ENCODE peak calls at places on chromosomes 6 and 20, in six cellular contexts. R, Q, G, H, N and K are unnamed samples.

GRCh38 chr6:134166529-134167221 is 114.3 kb upstream of the SLC2A12 start:
- DNase-seq in H (no peak), N (no peak), Q (no peak), R (no peak), G (no peak), K (no peak)

GRCh38 chr6:43170452-43171283 is at the start of gene SRF:
- DNase-seq in R (peak), Q (peak), G (peak), N (peak), H (peak), K (peak)

GRCh38 chr6:72035483-72035882 is 149.1 kb downstream of the RIMS1 start:
- DNase-seq in H (no peak), R (no peak), N (no peak), Q (no peak), G (no peak), K (no peak)

GRCh38 chr6:79546186-79546585 is 9.0 kb upstream of the LCA5 start:
- DNase-seq in H (no peak), R (no peak), N (no peak), Q (no peak), G (no peak), K (no peak)

GRCh38 chr6:169592558-169592957 is 109.3 kb downstream of the WDR27 start:
- DNase-seq in G (no peak), H (peak), Q (no peak), R (no peak), N (no peak), K (no peak)

GRCh38 chr6:157317129-157317814 is 6.0 kb downstream of the TMEM242 start:
- DNase-seq in G (no peak), Q (no peak), N (peak), R (no peak), H (peak), K (no peak)

GRCh38 chr6:20223119-20223518 is 10.8 kb upstream of the MBOAT1 start:
- DNase-seq in Q (no peak), R (no peak), G (no peak), H (no peak), N (no peak), K (no peak)

GRCh38 chr6:27547157-27548075 is 74.5 kb upstream of the ZNF184 start:
- DNase-seq in R (no peak), H (peak), N (no peak), G (no peak), Q (no peak), K (no peak)

GRCh38 chr6:53391170-53391569 is 42.4 kb upstream of the ELOVL5 start:
- DNase-seq in Q (no peak), N (no peak), G (no peak), R (no peak), H (no peak), K (no peak)

GRCh38 chr6:84791233-84791632 is 26.8 kb upstream of the TBX18 start:
- DNase-seq in R (no peak), H (no peak), Q (no peak), N (no peak), G (no peak), K (no peak)

GRCh38 chr6:68233623-68234022 is 401.5 kb upstream of the ADGRB3 start:
- DNase-seq in G (no peak), R (no peak), Q (no peak), N (no peak), H (no peak), K (no peak)

GRCh38 chr6:53432318-53433161 is 83.8 kb upstream of the ELOVL5 start:
- DNase-seq in Q (no peak), G (no peak), N (no peak), H (peak), R (no peak), K (no peak)

GRCh38 chr6:36874016-36874442 is 574 bp downstream of the PPIL1 start:
- DNase-seq in G (no peak), R (no peak), Q (no peak), H (no peak), N (no peak), K (no peak)

GRCh38 chr20:63054103-63054474 is 47.3 kb upstream of the BHLHE23 start:
- DNase-seq in N (no peak), H (no peak), G (no peak), R (peak), Q (no peak), K (peak)

GRCh38 chr20:40502431-40502992 is 186.5 kb downstream of the MAFB start:
- DNase-seq in N (no peak), H (no peak), Q (no peak), G (no peak), R (no peak), K (no peak)

GRCh38 chr20:36819662-36820061 is 46.1 kb upstream of the DSN1 start:
- DNase-seq in G (no peak), Q (no peak), R (no peak), N (no peak), H (no peak), K (no peak)
- H3K27ac ChIP-seq in G (peak), Q (no peak), R (no peak), N (no peak), H (no peak), K (peak)

DNA sequence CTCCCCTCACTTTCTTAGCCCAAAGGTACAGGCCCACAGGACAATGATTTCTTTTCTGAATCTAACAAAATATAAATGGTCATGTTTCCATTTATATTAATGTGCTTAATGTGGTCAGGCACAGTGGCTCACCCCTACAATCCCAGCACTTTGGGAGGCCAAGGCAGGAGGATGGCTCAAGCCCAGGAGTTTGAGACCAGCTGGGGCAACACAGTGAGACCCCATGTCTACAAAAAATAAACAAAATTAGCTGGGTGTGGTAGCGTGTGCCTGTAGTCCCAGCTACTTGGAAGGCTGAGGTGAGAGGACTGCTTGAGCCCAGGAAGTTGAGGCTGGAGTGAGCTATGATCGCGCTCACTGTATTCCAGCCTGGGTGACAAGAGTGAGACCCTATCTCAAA is 77.2 kb upstream of the TULP1 start:
- DNase-seq in H (no peak), G (no peak), R (no peak), N (no peak), Q (no peak), K (no peak)
- H3K27ac ChIP-seq in H (no peak), G (peak), R (peak), N (peak), Q (no peak), K (peak)

GRCh38 chr6:128498244-128498643 is 22.2 kb downstream of the PTPRK start:
- DNase-seq in H (no peak), R (no peak), Q (no peak), G (no peak), N (no peak), K (no peak)

GRCh38 chr6:128495536-128496333 is 24.7 kb downstream of the PTPRK start:
- DNase-seq in R (no peak), H (no peak), G (no peak), Q (no peak), N (no peak), K (no peak)

GRCh38 chr6:128500017-128500416 is 20.4 kb downstream of the PTPRK start:
- DNase-seq in Q (no peak), N (no peak), G (no peak), H (no peak), R (no peak), K (no peak)

GRCh38 chr6:128494440-128494839 is 26.0 kb downstream of the PTPRK start:
- DNase-seq in Q (no peak), R (no peak), G (no peak), N (no peak), H (no peak), K (no peak)

DNA sequence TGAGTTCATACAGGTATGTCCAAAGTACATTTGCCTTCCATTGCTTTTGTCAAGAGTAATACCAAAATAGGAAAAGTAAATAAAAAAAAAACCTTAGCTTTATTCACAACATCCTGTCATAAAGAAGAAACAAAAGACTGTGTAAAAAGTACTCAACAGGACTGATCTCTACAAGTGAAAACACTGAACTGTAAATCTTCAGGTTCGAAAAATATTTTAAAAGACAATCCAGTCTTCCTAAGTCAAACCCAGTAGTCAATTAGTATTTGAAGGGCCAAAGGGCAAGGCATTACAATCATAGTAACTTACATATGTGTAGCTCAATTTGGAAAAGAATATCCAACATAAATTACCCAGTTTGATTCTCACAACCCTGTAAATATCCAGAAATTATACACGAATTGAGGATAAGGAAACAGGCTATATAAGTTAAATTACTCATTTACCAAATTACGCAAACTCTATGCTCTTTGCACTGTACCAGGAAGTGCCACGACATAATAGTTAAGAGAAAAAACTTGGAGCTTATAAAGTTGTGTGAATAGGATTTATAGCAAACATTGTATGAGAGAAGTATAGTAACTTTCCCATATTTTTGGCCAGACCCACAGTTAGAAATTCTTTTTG is 21.2 kb downstream of the PTPRK start:
- DNase-seq in H (no peak), G (no peak), R (no peak), N (no peak), Q (no peak), K (no peak)
- H3K27ac ChIP-seq in H (no peak), G (no peak), R (peak), N (no peak), Q (no peak), K (peak)

GRCh38 chr20:48683467-48684175 is 144.2 kb downstream of the PREX1 start:
- DNase-seq in H (no peak), Q (no peak), G (no peak), N (no peak), R (no peak), K (no peak)
- H3K27ac ChIP-seq in H (no peak), Q (no peak), G (no peak), N (no peak), R (no peak), K (peak)

GRCh38 chr6:144285798-144286502 is 815 bp downstream of the UTRN start:
- DNase-seq in N (peak), G (peak), Q (peak), H (no peak), R (peak), K (peak)
- H3K27ac ChIP-seq in N (peak), G (peak), Q (peak), H (peak), R (peak), K (peak)

DNA sequence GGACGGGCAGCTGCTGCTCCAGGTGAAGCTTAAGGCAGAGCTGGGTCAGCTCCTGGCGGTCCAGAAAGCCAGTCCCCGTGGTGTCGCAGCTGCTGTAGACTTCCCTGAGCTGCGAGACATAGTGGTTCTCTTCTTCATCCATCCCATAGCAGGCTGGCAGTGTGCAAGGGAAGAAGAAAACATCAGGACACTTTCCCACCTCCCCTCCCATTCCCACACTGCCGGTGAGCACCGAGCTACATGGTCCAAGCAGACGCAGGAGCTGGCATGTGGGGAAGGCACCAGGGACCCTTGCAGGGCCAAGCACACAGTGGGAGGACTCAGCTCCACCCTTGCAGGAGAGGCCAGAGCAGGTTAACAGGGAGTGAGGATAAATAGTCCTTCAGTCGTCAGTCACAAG is 58.9 kb downstream of the NINL start:
- DNase-seq in H (no peak), N (no peak), R (no peak), G (no peak), Q (no peak), K (no peak)
- H3K27ac ChIP-seq in H (peak), N (no peak), R (no peak), G (no peak), Q (no peak), K (no peak)

GRCh38 chr6:112298816-112299281 is 44.5 kb upstream of the LAMA4 start:
- DNase-seq in Q (no peak), N (no peak), G (no peak), H (peak), R (peak), K (no peak)
- H3K27ac ChIP-seq in Q (no peak), N (no peak), G (no peak), H (peak), R (peak), K (no peak)

DNA sequence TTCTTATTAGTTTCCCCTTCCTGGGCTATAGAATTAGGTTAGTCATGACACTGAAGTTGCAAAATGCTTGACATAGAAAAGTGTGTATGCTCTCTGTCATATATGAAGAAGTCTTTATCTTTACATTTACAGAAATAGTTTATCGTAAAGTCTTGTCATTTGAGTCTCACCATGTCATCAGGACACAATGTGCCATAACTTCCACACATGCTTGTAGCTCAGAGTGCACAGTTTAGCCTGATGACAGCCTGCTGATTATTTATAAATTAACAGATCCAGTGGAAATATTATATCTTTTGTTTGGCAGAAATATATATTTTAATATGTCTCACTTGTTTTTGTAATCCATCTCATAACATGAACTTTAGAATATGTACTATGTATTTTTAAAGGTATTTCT is 286.9 kb upstream of the QKI start:
- DNase-seq in Q (no peak), N (no peak), H (no peak), R (no peak), G (no peak), K (no peak)
- H3K27ac ChIP-seq in Q (no peak), N (no peak), H (no peak), R (no peak), G (no peak), K (no peak)